ENCODE peak calls at places on chromosome 1, in eight cellular contexts. Z, A, I, U, L, J, Y and T are unnamed samples.
A peak's percentile ranks its signal among the peaks of the same experiment; 100 is the strongest.

GRCh38 chr1:24635195-24635843 is 7.8 kb upstream of the SRRM1 start:
- DNase-seq in Z (no peak), A (no peak), I (no peak), U (no peak), L (peak; percentile 39), J (peak; percentile 60), Y (peak; percentile 83), T (no peak)

GRCh38 chr1:233603366-233603927 is 10.5 kb upstream of the KCNK1 start:
- DNase-seq in Z (no peak), A (no peak), I (no peak), U (no peak), L (no peak), J (no peak), Y (no peak), T (no peak)

GRCh38 chr1:78840447-78841251 is 165.9 kb downstream of the ADGRL4 start:
- DNase-seq in Z (no peak), A (no peak), I (peak; percentile 24), U (no peak), L (no peak), J (no peak), Y (peak; percentile 83), T (no peak)

GRCh38 chr1:168709407-168709891 is 19.6 kb downstream of the DPT start:
- DNase-seq in Z (no peak), A (no peak), I (peak; percentile 45), U (no peak), L (no peak), J (peak; percentile 18), Y (peak; percentile 4), T (no peak)

GRCh38 chr1:232751393-232752140 is 53.6 kb upstream of the MAP10 start:
- DNase-seq in Z (no peak), A (no peak), I (no peak), U (no peak), L (no peak), J (no peak), Y (no peak), T (no peak)

GRCh38 chr1:1013922-1014617 is 773 bp downstream of the ISG15 start:
- DNase-seq in Z (no peak), A (no peak), I (peak; percentile 45), U (no peak), L (no peak), J (no peak), Y (peak; percentile 21), T (no peak)

GRCh38 chr1:111354584-111354983 is 63.9 kb downstream of the CHIA start:
- DNase-seq in Z (no peak), A (no peak), I (no peak), U (no peak), L (no peak), J (no peak), Y (no peak), T (no peak)

GRCh38 chr1:61386323-61386722 is 304.0 kb downstream of the NFIA start:
- DNase-seq in Z (no peak), A (no peak), I (no peak), U (no peak), L (no peak), J (no peak), Y (no peak), T (no peak)

GRCh38 chr1:84427520-84428188 is 29.4 kb downstream of the DNASE2B start:
- DNase-seq in Z (no peak), A (no peak), I (no peak), U (no peak), L (no peak), J (no peak), Y (peak; percentile 19), T (no peak)

GRCh38 chr1:115976900-115977480 is 677 bp downstream of the SLC22A15 start:
- DNase-seq in Z (no peak), A (no peak), I (no peak), U (no peak), L (no peak), J (no peak), Y (no peak), T (no peak)
- H3K4me3 ChIP-seq in Z (peak overlapping the region; percentile 70), A (peak overlapping the region; percentile 41), I (peak overlapping the region; percentile 86), U (peak overlapping the region; percentile 82), L (peak overlapping the region; percentile 53), J (peak overlapping the region; percentile 88), Y (no peak overlapping the region), T (peak overlapping the region; percentile 63)

GRCh38 chr1:93306920-93307319 is 38.8 kb upstream of the DR1 start:
- DNase-seq in Z (no peak), A (no peak), I (no peak), U (no peak), L (no peak), J (no peak), Y (no peak), T (no peak)
- H3K4me1 ChIP-seq in Z (no peaks in the 10 kb centered on the region), A (no peaks in the 10 kb centered on the region), I (no peaks in the 10 kb centered on the region), U (no peaks in the 10 kb centered on the region), L (no peaks in the 10 kb centered on the region), J (no peaks in the 10 kb centered on the region), Y (no peaks in the 10 kb centered on the region), T (no peaks in the 10 kb centered on the region)

GRCh38 chr1:46027788-46028573 is 104.4 kb downstream of the PIK3R3 start:
- DNase-seq in Z (no peak), A (no peak), I (peak; percentile 82), U (no peak), L (no peak), J (no peak), Y (no peak), T (no peak)
- H3K27ac ChIP-seq in Z (no peak overlapping the region), A (no peak overlapping the region), I (peak overlapping the region; percentile 92), U (no peak overlapping the region), L (no peak overlapping the region), J (no peak overlapping the region), Y (no peak overlapping the region), T (no peak overlapping the region)

DNA sequence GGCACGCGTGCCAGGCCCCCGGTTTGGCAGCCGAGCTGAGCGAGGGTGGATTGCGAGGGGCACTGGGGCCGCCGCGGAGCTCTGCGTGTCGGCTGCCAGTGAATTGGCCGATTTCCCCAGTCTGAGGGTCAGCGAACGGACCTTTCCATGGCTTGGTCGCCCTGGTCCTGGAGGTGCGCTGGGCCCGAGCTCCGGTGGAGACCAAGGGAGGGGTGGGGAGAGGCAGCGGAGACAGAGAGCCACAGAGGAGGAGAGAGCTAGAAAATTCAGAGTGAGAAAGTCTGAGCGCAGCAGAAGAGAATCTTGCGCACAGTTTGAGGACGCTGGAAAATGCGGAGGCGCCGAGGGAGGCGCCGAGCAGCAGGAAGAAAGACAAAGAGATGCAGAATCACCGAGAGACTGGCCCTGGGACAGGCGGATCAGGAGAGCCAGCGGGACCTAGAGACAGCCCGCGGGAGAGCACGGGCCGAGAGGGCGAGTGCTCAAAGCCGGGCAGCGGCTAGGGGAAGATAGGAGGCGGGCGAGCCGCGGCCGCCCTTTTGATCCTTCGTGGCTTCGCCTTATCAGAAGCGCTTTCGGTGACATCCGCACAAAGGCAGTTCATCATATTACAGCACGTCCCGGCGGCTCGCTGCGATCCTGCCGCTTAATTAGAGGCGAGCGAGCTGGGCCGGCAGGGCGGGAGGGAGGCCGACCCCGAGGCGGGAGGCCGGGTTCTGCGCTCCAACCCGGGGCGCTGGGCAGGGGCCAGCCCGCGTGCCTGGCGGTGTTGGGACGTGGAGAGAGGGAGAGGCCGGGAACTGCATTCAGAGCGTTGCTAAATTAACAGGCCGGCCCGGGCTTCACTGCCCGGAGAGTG is 12.7 kb downstream of the PAX7 start:
- DNase-seq in Z (no peak), A (no peak), I (no peak), U (no peak), L (no peak), J (no peak), Y (no peak), T (no peak)
- H3K4me3 ChIP-seq in Z (no peak overlapping the region), A (no peak overlapping the region), I (no peak overlapping the region), U (peak overlapping the region; percentile 46), L (no peak overlapping the region), J (no peak overlapping the region), Y (no peak overlapping the region), T (no peak overlapping the region)

GRCh38 chr1:207820568-207821463 is 69.0 kb downstream of the CD46 start:
- DNase-seq in Z (no peak), A (no peak), I (no peak), U (no peak), L (no peak), J (no peak), Y (no peak), T (no peak)
- H3K4me1 ChIP-seq in Z (peaks cover 81% of the 10 kb centered on the region), A (peaks cover 70% of the 10 kb centered on the region), I (peaks cover 83% of the 10 kb centered on the region), U (peaks cover 44% of the 10 kb centered on the region), L (peaks cover 41% of the 10 kb centered on the region), J (peaks cover 62% of the 10 kb centered on the region), Y (peaks cover 26% of the 10 kb centered on the region), T (peaks cover 2% of the 10 kb centered on the region)

GRCh38 chr1:35215346-35215745 is 22.4 kb upstream of the SFPQ start:
- DNase-seq in Z (no peak), A (no peak), I (no peak), U (no peak), L (no peak), J (no peak), Y (no peak), T (no peak)

GRCh38 chr1:35211113-35211399 is 18.1 kb upstream of the SFPQ start:
- DNase-seq in Z (no peak), A (no peak), I (no peak), U (no peak), L (no peak), J (no peak), Y (no peak), T (no peak)

DNA sequence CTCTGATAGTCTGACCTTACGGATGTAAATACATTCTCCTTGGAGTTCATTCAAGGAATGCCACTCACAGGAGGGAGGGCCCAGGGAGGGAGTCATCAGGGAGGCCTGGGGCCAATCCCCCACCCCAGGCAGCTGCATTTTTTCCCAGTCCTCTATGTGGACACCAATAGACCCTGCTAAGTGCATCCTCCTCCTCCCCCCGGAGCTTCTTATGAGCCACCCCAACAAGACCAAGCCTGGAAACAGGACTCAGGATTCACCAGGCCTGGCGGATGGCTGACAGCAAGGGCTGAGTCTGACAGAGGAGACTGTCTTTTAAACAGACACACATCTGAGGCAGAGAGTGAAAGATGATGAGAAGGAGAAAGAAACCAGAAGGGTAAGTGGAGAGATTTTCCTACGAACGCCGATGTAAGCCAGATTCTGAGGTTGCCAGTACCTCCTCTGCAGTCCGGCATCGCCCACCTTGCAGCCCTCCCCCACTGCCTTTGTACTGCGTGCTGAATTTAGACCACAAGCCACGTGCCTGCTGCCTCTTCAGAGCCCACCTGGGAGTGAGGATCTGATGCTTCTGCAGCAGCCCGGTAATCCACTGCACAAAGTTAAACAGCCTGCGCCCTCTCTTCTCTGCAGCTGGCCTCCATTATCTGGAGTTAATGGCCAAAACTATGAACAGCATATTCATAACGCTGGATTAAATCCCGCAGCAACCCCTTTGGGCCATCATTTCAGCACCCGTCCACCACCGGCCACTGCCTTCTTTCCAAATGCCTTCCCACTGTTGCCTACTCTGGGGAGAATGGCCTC is 17.6 kb upstream of the SFPQ start:
- DNase-seq in Z (no peak), A (no peak), I (no peak), U (no peak), L (no peak), J (no peak), Y (no peak), T (no peak)
- H3K27ac ChIP-seq in Z (no peak overlapping the region), A (no peak overlapping the region), I (no peak overlapping the region), U (no peak overlapping the region), L (no peak overlapping the region), J (no peak overlapping the region), Y (no peak overlapping the region), T (no peak overlapping the region)

GRCh38 chr1:31939484-31940329 is 1.5 kb upstream of the PTP4A2 start:
- DNase-seq in Z (peak; percentile 68), A (peak; percentile 72), I (no peak), U (no peak), L (no peak), J (peak; percentile 85), Y (peak; percentile 90), T (no peak)
- H3K4me3 ChIP-seq in Z (no peak overlapping the region), A (no peak overlapping the region), I (no peak overlapping the region), U (no peak overlapping the region), L (no peak overlapping the region), J (no peak overlapping the region), Y (no peak overlapping the region), T (no peak overlapping the region)

GRCh38 chr1:226980122-226980551 is 40.0 kb downstream of the COQ8A start:
- DNase-seq in Z (no peak), A (peak; percentile 37), I (no peak), U (no peak), L (no peak), J (no peak), Y (no peak), T (no peak)
- H3K4me1 ChIP-seq in Z (peaks cover 3% of the 10 kb centered on the region), A (peaks cover 24% of the 10 kb centered on the region), I (peaks cover 47% of the 10 kb centered on the region), U (peaks cover 1% of the 10 kb centered on the region), L (no peaks in the 10 kb centered on the region), J (no peaks in the 10 kb centered on the region), Y (peaks cover under 1% of the 10 kb centered on the region), T (no peaks in the 10 kb centered on the region)